ENCODE peak calls at places on chromosomes 7 and 10, in eight cellular contexts. P, F, Q, U, L, K, M and E are unnamed samples.

GRCh38 chr10:23341004-23341403 is 3.6 kb downstream of the C10orf67 start:
- DNase-seq in Q (peak; percentile 72), F (no peak), M (no peak), U (no peak), P (no peak), K (no peak), L (peak; percentile 21), E (no peak)

GRCh38 chr10:77117501-77117900 is 520.1 kb downstream of the KCNMA1 start:
- DNase-seq in M (no peak), F (no peak), Q (no peak), L (no peak), K (no peak), P (no peak), U (no peak), E (no peak)

GRCh38 chr10:70106958-70107791 is 25.4 kb downstream of the AIFM2 start:
- DNase-seq in K (peak; percentile 31), M (peak; percentile 73), F (no peak), U (no peak), L (no peak), Q (no peak), P (no peak), E (peak; percentile 58)

GRCh38 chr7:2560175-2560695 is 1.5 kb downstream of the IQCE start:
- DNase-seq in M (no peak), Q (peak; percentile 34), P (no peak), K (no peak), F (no peak), U (no peak), L (peak; percentile 57), E (peak; percentile 42)

GRCh38 chr7:108045154-108045553 is 42.2 kb upstream of the LAMB1 start:
- DNase-seq in L (no peak), Q (peak; percentile 63), K (no peak), F (no peak), P (no peak), U (peak; percentile 16), M (no peak), E (no peak)

GRCh38 chr7:116273283-116273917 is 63.1 kb downstream of the TES start:
- DNase-seq in M (no peak), U (no peak), L (no peak), F (no peak), P (no peak), Q (no peak), K (no peak), E (no peak)

GRCh38 chr10:1194161-1194560 is 138.0 kb downstream of the WDR37 start:
- DNase-seq in P (no peak), L (no peak), Q (no peak), U (no peak), M (no peak), K (no peak), F (no peak), E (no peak)

GRCh38 chr10:13839430-13839986 is 252.7 kb downstream of the PRPF18 start:
- DNase-seq in Q (peak; percentile 92), F (no peak), M (no peak), K (no peak), L (no peak), U (peak; percentile 57), P (peak; percentile 43), E (peak; percentile 10)

GRCh38 chr7:23864984-23865383 is 155.0 kb downstream of the STK31 start:
- DNase-seq in P (no peak), Q (peak; percentile 62), L (no peak), K (no peak), F (no peak), M (no peak), U (peak; percentile 32), E (no peak)

GRCh38 chr7:15855726-15856125 is 169.2 kb upstream of the MEOX2 start:
- DNase-seq in M (no peak), P (no peak), L (no peak), U (no peak), K (no peak), F (no peak), Q (no peak), E (no peak)

GRCh38 chr10:7484456-7485266 is 73.8 kb upstream of the SFMBT2 start:
- DNase-seq in Q (no peak), P (no peak), L (peak; percentile 84), F (no peak), U (no peak), K (no peak), M (no peak), E (no peak)

GRCh38 chr10:99993994-99994689 is 15.6 kb downstream of the DNMBP start:
- DNase-seq in F (no peak), P (no peak), M (no peak), K (peak; percentile 43), U (peak; percentile 76), L (peak; percentile 65), Q (peak; percentile 92), E (peak; percentile 96)

GRCh38 chr10:19945275-19945674 is 129.0 kb downstream of the PLXDC2 start:
- DNase-seq in U (no peak), K (no peak), F (no peak), P (peak; percentile 50), Q (no peak), L (no peak), M (no peak), E (no peak)

GRCh38 chr10:122051609-122052385 is 62.8 kb downstream of the TACC2 start:
- DNase-seq in M (peak; percentile 62), L (no peak), U (peak; percentile 71), F (no peak), Q (peak; percentile 89), K (no peak), P (peak; percentile 38), E (peak; percentile 89)

GRCh38 chr7:28953628-28954027 is 4.5 kb downstream of the TRIL start:
- DNase-seq in M (no peak), K (no peak), Q (peak; percentile 69), U (no peak), L (no peak), F (no peak), P (no peak), E (peak; percentile 55)

GRCh38 chr7:36096460-36097095 is 56.5 kb upstream of the EEPD1 start:
- DNase-seq in U (no peak), P (no peak), F (no peak), M (no peak), Q (peak; percentile 11), L (no peak), K (no peak), E (peak; percentile 36)

GRCh38 chr10:70772627-70773026 is 12.6 kb downstream of the TBATA start:
- DNase-seq in K (no peak), P (no peak), U (no peak), F (no peak), M (peak; percentile 1), L (no peak), Q (no peak), E (no peak)

GRCh38 chr10:9045311-9045710 is 990.8 kb downstream of the GATA3 start:
- DNase-seq in L (no peak), Q (peak; percentile 0), P (no peak), F (no peak), K (no peak), M (no peak), U (no peak), E (no peak)

GRCh38 chr7:118259115-118259514 is 34.6 kb downstream of the ANKRD7 start:
- DNase-seq in Q (no peak), F (no peak), M (no peak), P (no peak), U (no peak), L (no peak), K (no peak), E (peak; percentile 26)

GRCh38 chr10:54613162-54613561 is 187.9 kb downstream of the PCDH15 start:
- DNase-seq in P (no peak), K (no peak), L (no peak), M (no peak), F (no peak), U (no peak), Q (no peak), E (no peak)